ENCODE peak calls at places on chromosome 10, in seven cellular contexts. E, A, Q, H, O, C and L are unnamed samples.

GRCh38 chr10:103643381-103643780 is 149.9 kb downstream of the NEURL1 start:
- DNase-seq in H (no peak), A (no peak), Q (no peak), C (no peak), O (no peak), E (no peak), L (no peak)

GRCh38 chr10:43137701-43137970 is 609 bp upstream of the CSGALNACT2 start:
- DNase-seq in E (peak), A (no peak), Q (peak), O (no peak), C (peak), H (peak), L (no peak)

GRCh38 chr10:64535131-64535867 is 1014.1 kb downstream of the REEP3 start:
- DNase-seq in O (no peak), E (no peak), A (no peak), C (no peak), Q (no peak), H (no peak), L (no peak)

GRCh38 chr10:17576768-17577167 is 40.4 kb downstream of the HACD1 start:
- DNase-seq in H (no peak), C (no peak), A (no peak), E (no peak), Q (no peak), O (no peak), L (no peak)

GRCh38 chr10:89309646-89310045 is 7.8 kb downstream of the IFIT2 start:
- DNase-seq in Q (no peak), H (no peak), A (no peak), C (no peak), E (no peak), O (no peak), L (no peak)

GRCh38 chr10:3773465-3774017 is 11.5 kb downstream of the KLF6 start:
- DNase-seq in O (no peak), A (no peak), E (no peak), H (no peak), C (no peak), Q (no peak), L (no peak)

GRCh38 chr10:77281719-77282118 is 355.9 kb downstream of the KCNMA1 start:
- DNase-seq in A (no peak), E (no peak), C (no peak), Q (no peak), O (no peak), H (no peak), L (no peak)

GRCh38 chr10:98144985-98145384 is 10.5 kb downstream of the R3HCC1L start:
- DNase-seq in C (no peak), H (no peak), E (no peak), A (no peak), O (no peak), Q (no peak), L (no peak)

GRCh38 chr10:11176746-11177145 is 159.1 kb downstream of the CELF2 start:
- DNase-seq in C (no peak), E (no peak), O (no peak), Q (no peak), A (peak), H (no peak), L (no peak)

GRCh38 chr10:59885430-59886134 is 20.8 kb downstream of the CCDC6 start:
- DNase-seq in O (no peak), E (no peak), Q (no peak), H (no peak), A (no peak), C (no peak), L (no peak)

GRCh38 chr10:26869528-26869927 is 8.8 kb upstream of the ABI1 start:
- DNase-seq in H (no peak), O (no peak), E (no peak), C (no peak), Q (no peak), A (peak), L (no peak)

GRCh38 chr10:47266602-47267001 is 33.4 kb upstream of the GDF10 start:
- DNase-seq in Q (no peak), C (no peak), O (no peak), A (no peak), E (no peak), H (no peak), L (no peak)

GRCh38 chr10:93175490-93175889 is 101.8 kb downstream of the CYP26A1 start:
- DNase-seq in C (no peak), A (no peak), Q (no peak), H (no peak), O (no peak), E (no peak), L (no peak)

GRCh38 chr10:44788147-44788819 is 122.9 kb upstream of the TMEM72 start:
- DNase-seq in C (no peak), E (no peak), O (no peak), Q (no peak), H (no peak), A (no peak), L (no peak)

GRCh38 chr10:45211576-45211975 is 103.8 kb downstream of the OR13A1 start:
- DNase-seq in Q (no peak), O (no peak), H (no peak), A (no peak), C (no peak), E (no peak), L (no peak)

GRCh38 chr10:108749042-108749441 is 1174.3 kb downstream of the XPNPEP1 start:
- DNase-seq in O (no peak), C (no peak), E (no peak), A (no peak), Q (no peak), H (no peak), L (no peak)

GRCh38 chr10:15265076-15265475 is 96.6 kb upstream of the NMT2 start:
- DNase-seq in Q (no peak), C (no peak), E (no peak), O (no peak), H (no peak), A (no peak), L (no peak)

GRCh38 chr10:99775850-99776249 is 6.6 kb upstream of the ABCC2 start:
- DNase-seq in E (no peak), Q (peak), O (peak), C (peak), A (no peak), H (no peak), L (no peak)

GRCh38 chr10:56547163-56547562 is 186.1 kb upstream of the ZWINT start:
- DNase-seq in A (no peak), H (no peak), O (no peak), E (no peak), Q (no peak), C (no peak), L (no peak)

GRCh38 chr10:115214799-115215198 is 121.6 kb downstream of the ATRNL1 start:
- DNase-seq in Q (no peak), E (no peak), C (no peak), A (no peak), O (no peak), H (no peak), L (no peak)